ENCODE peak calls at places on chromosomes 4 and X, in four cellular contexts. G is breast epithelium, M is HepG2, C is transverse colon. S is an unnamed sample.

GRCh38 chr4:23348789-23349498 is 540.9 kb downstream of the PPARGC1A start:
- DNase-seq in C (no peak), M (no peak), G (no peak), S (no peak)

GRCh38 chr4:55742655-55743191 is 76.9 kb upstream of the EXOC1L start:
- DNase-seq in C (no peak), G (no peak), M (peak), S (no peak)

GRCh38 chr4:113636877-113637276 is 124.7 kb downstream of the CAMK2D start:
- DNase-seq in M (no peak), G (no peak), C (no peak), S (no peak)

GRCh38 chrX:119692241-119693031 is 532 bp downstream of the SEPTIN6 start:
- DNase-seq in M (no peak), C (peak), G (no peak), S (no peak)

GRCh38 chr4:183905081-183905592 is at the start of gene STOX2:
- DNase-seq in G (peak), C (peak), M (peak), S (no peak)

GRCh38 chrX:150155396-150156048 is 207.6 kb upstream of the MAMLD1 start:
- DNase-seq in C (peak), G (no peak), M (no peak), S (peak)

GRCh38 chrX:123975180-123975579 is 13.7 kb downstream of the STAG2 start:
- DNase-seq in M (no peak), C (no peak), G (no peak), S (no peak)

GRCh38 chr4:97185233-97185632 is 958.0 kb downstream of the STPG2 start:
- DNase-seq in C (no peak), M (no peak), G (no peak), S (no peak)

GRCh38 chr4:105594094-105595010 is 41.9 kb downstream of the ARHGEF38 start:
- DNase-seq in C (no peak), M (peak), G (no peak), S (no peak)

GRCh38 chr4:27132497-27132896 is 271.9 kb downstream of the STIM2 start:
- DNase-seq in C (no peak), M (no peak), G (no peak), S (no peak)

GRCh38 chrX:69424910-69425309 is 79.2 kb upstream of the NALF2 start:
- DNase-seq in G (no peak), C (no peak), M (no peak), S (no peak)

GRCh38 chr4:127364397-127364796 is 268.4 kb upstream of the INTU start:
- DNase-seq in G (no peak), M (no peak), C (no peak), S (no peak)

GRCh38 chr4:2961411-2962098 is 1.7 kb downstream of the NOP14 start:
- DNase-seq in G (no peak), M (peak), C (no peak), S (no peak)

GRCh38 chrX:71296806-71297205 is 4.7 kb upstream of the ITGB1BP2 start:
- DNase-seq in M (no peak), C (no peak), G (no peak), S (no peak)

DNA sequence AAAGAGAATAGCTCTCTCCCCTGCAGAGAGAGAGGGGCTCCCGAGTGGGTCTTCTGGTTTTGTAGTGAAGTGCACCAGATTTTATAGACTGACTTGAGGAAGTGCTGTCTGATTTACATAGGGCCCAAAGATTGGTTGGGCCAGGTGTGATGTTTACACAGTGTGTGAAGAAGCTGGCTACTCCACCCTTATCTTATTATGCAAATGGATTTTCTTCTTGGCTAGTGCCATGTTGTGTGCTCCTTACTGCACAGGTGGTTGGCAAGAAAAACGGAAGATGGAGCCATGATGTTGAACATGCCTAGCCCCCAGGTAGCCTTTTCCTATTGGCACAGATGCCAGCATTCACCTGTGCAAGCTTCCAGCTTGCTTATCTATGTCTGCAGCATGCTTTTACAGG is 112.4 kb upstream of the ARHGAP24 start:
- DNase-seq in C (no peak), G (no peak), M (no peak), S (no peak)
- TF ChIP-seq POLR2AphosphoS5 in C (no peak), G (no peak), M (no peak), S (no peak)

DNA sequence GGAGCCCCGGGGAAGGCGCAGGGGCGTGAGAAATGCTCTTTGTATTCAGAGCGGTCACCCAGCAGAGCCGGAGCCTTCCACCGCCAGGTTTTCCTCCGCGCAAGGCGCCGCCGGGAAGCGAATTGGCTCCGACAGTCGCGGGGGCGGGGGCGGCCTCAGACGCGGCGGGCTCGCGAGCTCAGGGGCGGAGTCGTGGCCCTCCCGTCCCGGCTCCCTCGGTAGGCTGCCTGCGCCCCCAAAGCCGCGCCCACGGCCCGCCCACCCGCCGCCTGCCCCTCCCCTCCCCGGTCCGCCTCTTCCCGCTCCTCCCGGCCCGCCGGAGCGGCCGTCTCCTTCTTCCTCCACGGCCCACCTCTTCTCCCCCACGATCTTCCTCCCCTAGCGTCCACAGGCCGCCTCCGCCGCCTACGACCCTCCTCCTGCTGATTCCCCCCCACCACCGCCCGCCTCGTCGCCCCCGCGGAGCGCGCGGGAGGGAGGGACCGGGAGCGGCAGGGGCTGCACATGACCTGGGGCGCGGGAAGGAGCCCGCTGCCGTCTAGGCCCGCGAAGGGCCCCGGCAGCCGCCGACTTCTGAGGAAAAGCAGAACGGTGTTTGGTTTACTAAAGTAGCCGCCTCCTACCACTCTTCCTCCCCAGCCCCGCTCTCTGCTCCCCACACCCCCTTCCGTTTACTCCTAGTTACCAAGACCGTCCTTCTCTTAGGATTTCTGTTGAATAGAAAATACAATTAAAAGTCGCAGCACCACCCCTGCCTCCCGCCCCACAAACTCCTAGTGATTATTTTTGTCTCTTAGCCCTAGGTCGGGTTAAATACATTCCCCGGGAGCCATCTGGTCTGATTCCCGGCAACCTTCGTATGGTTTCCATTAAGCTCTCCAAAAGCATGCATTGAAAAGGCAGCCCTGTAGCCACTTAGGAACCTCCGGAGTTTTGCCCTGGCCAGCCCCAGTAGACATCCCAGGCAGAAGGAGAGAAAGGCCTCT is 53.2 kb downstream of the C4orf51 start:
- DNase-seq in C (peak), M (peak), G (peak), S (no peak)
- TF ChIP-seq POLR2A in C (peak), M (no peak), G (peak), S (peak)

DNA sequence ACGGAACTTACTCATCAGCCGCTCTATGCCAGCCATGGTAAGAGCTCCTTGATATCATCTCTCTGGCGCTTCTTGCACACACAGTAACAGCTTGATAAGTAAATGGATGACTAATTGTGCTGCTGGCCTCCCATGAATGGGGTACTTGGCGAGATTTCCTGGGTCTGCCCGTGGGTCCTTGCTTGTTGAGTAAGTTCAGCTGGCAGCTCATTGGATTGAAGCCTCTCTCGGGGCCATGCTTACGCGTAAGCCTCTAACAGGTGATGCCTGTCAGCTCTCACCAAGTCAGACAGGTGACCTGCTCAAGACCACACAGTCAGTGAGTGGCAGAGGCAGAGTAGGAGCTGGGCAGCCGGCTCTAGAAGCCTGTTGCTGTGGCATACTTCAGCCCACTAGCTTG is 7.7 kb downstream of the NSG1 start:
- DNase-seq in G (no peak), C (no peak), M (no peak), S (no peak)
- TF ChIP-seq POLR2AphosphoS5 in G (no peak), C (no peak), M (no peak), S (no peak)

DNA sequence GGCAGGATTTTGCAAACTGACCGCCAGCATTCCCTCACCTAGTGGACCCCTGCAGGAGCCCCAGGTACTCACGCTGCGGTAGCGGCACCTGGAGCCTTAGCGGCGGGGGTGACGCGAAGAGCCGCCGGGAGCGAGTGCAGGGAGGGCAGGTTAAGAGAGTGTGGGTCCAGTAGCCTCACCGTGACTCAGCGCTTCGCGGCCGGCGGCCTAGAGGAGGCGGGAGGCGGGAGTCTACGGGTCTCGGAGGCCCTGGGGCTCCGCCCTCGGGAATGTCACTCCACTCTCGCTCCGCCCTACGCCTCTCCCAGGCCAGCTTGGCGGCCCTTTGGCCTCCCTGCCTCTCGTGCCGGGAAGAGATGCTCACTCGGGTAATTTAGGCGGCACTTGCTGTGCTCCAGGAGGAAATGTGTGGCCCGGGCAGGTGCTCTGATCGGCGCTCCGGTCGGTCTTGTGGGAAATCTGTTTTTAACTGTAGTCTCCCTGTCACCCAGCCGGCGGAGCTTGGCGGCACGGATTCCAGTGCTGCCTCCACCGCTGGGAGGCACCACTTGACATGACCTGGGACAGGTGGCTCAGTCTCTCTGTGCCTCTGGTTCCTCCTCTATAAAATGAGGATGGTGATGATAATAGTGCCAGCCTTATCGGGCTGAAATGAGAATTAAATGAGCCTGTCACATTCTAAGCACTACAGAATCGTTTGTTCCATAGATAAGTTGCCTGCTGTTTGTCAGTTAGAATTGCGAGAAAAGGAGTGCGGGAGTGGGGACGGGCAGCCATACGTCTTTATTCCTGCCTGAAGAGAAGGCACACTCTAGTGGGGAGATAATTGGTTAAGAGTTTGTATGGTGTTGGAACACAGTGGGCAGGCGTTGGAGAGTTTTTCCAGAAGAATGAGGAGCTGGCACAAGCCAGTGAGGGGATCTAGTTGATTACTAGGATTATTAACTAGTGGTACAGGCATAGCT is at the start of gene PIR:
- DNase-seq in G (peak), M (peak), C (peak), S (no peak)
- TF ChIP-seq POLR2A in G (no peak), M (peak), C (peak), S (no peak)

GRCh38 chr4:128388352-128388630 is 100.7 kb upstream of the PGRMC2 start:
- DNase-seq in G (no peak), M (no peak), C (no peak), S (no peak)

GRCh38 chr4:128387600-128388351 is 100.2 kb upstream of the PGRMC2 start:
- DNase-seq in M (no peak), G (no peak), C (no peak), S (no peak)

GRCh38 chr4:128394778-128395177 is 107.2 kb upstream of the PGRMC2 start:
- DNase-seq in M (no peak), C (no peak), G (no peak), S (no peak)

GRCh38 chr4:128390475-128390996 is 102.9 kb upstream of the PGRMC2 start:
- DNase-seq in C (no peak), M (no peak), G (no peak), S (no peak)

DNA sequence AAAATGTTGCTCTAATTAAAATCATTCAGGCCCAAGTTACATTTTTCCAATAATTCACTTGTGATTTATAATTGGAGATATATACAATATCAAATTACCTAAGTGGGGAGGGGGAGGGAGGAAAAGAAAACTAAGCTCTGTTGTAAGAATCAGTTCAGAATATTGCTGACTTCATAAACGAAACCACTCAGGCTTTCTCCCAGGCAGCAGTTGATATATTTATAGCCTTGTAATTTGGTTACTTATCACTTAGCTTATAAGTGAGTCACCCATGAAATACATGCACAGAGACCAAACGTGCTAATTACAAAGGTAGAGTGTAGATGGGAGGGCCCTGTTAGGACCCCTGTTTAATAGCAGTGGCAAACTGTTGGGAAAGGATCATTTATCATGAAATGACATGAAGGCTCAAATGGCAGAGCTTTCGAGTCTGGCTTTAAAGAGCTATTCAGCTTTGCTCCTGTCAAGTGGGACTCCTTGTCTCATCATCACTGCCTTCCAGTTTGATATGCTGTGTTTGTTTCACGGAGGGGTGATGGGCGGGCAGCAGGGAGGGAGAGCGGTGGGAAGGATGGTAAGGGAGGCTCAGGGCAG is 105.6 kb upstream of the PGRMC2 start:
- DNase-seq in C (no peak), M (no peak), G (no peak), S (no peak)
- TF ChIP-seq POLR2AphosphoS5 in C (no peak), M (no peak), G (no peak), S (no peak)

GRCh38 chrX:44949125-44949524 is 76.1 kb downstream of the KDM6A start:
- DNase-seq in C (no peak), M (no peak), G (no peak), S (no peak)

GRCh38 chrX:44952329-44953027 is 79.5 kb downstream of the KDM6A start:
- DNase-seq in C (no peak), M (no peak), G (no peak), S (no peak)

GRCh38 chrX:44953734-44954502 is 80.9 kb downstream of the KDM6A start:
- DNase-seq in M (no peak), G (no peak), C (no peak), S (no peak)

GRCh38 chrX:44954562-44954961 is 81.6 kb downstream of the KDM6A start:
- DNase-seq in M (no peak), C (no peak), G (no peak), S (no peak)

GRCh38 chrX:44951572-44952067 is 78.6 kb downstream of the KDM6A start:
- DNase-seq in G (no peak), C (no peak), M (no peak), S (no peak)
- TF ChIP-seq POLR2A in G (no peak), C (no peak), M (no peak), S (no peak)

DNA sequence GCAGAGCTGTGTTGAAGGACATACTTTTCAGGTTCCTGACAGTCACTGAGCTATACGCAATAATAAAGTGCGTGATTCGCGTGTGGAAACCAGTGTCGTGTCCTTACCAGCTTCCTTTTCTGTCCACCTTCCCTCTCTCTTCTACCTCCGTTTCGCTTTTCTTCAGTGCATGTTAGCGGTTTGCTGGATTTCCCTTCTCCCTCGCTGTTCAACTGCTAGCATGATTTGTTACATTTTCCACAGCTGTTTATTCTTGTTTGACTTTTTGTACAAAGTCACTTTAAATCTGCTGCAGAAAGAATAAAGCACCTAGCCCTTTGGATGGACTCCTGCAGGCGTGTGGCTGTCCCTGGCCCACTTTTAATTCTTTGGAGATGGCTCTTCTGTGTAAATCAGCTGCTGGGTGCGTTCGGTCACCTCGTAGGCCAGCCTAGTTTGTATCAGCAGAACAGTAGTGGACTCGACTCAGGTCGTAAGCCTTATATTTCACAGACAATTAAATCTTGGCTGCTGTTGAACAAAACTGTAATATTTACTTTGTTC is 8.9 kb upstream of the HAND2 start:
- DNase-seq in C (no peak), G (no peak), M (no peak), S (no peak)
- TF ChIP-seq POLR2AphosphoS5 in C (no peak), G (no peak), M (no peak), S (no peak)

GRCh38 chrX:72572248-72573157 is at the start of gene HDAC8:
- DNase-seq in G (peak), M (peak), C (peak), S (no peak)
- TF ChIP-seq POLR2A in G (no peak), M (no peak), C (no peak), S (no peak)

S was measured in vagina.